ENCODE peak calls at places on chromosomes 16 and 17, in nine cellular contexts. P is prostate gland; R is CD8-positive, alpha-beta T cell; G is left ventricle myocardium inferior; X is AG09309; V is heart left ventricle; F is glutamatergic neuron; A is B cell; O is left lung. J is an unnamed sample.

GRCh38 chr16:3695610-3696369 is 21.5 kb downstream of the TRAP1 start:
- DNase-seq in P (no peak), R (no peak), G (no peak), X (no peak), V (peak; percentile 15), F (no peak), A (no peak), O (no peak), J (no peak)

GRCh38 chr16:87728026-87728425 is 37.8 kb downstream of the KLHDC4 start:
- DNase-seq in P (no peak), R (no peak), G (no peak), X (no peak), V (no peak), F (no peak), A (no peak), O (peak; percentile 3), J (no peak)

GRCh38 chr16:54370653-54371052 is 84.1 kb upstream of the IRX3 start:
- DNase-seq in P (no peak), R (no peak), G (peak; percentile 25), X (no peak), V (peak; percentile 71), F (no peak), A (no peak), O (peak; percentile 81), J (peak; percentile 13)

GRCh38 chr16:65769776-65770438 is 596.6 kb upstream of the CDH5 start:
- DNase-seq in P (no peak), R (no peak), G (no peak), X (no peak), V (no peak), F (no peak), A (no peak), O (no peak), J (no peak)

GRCh38 chr16:46743232-46743719 is 4.9 kb downstream of the MYLK3 start:
- DNase-seq in P (no peak), R (no peak), G (peak; percentile 46), X (no peak), V (peak; percentile 81), F (no peak), A (peak; percentile 60), O (no peak), J (peak; percentile 47)

GRCh38 chr16:80285089-80285488 is 255.7 kb upstream of the DYNLRB2 start:
- DNase-seq in P (no peak), R (no peak), G (no peak), X (no peak), V (no peak), F (no peak), A (no peak), O (no peak), J (no peak)

GRCh38 chr17:29682987-29683386 is 60.3 kb upstream of the CORO6 start:
- DNase-seq in P (no peak), R (no peak), G (no peak), X (no peak), V (no peak), F (no peak), A (no peak), O (no peak), J (no peak)

GRCh38 chr16:58506241-58507194 is 6.6 kb downstream of the NDRG4 start:
- DNase-seq in P (no peak), R (no peak), G (no peak), X (no peak), V (no peak), F (no peak), A (no peak), O (peak; percentile 74), J (no peak)

GRCh38 chr16:62068747-62069146 is 32.5 kb upstream of the CDH8 start:
- DNase-seq in P (no peak), R (no peak), G (no peak), X (no peak), V (no peak), F (no peak), A (no peak), O (no peak), J (no peak)
- TF ChIP-seq CTCF in P (no peak), R (no peak), G (no peak), X (no peak), V (no peak), F (no peak), A (no peak), O (no peak), J (no peak)

GRCh38 chr17:44362056-44362355 is 1.6 kb downstream of the FAM171A2 start:
- DNase-seq in P (no peak), R (no peak), G (no peak), X (no peak), V (no peak), F (no peak), A (no peak), O (no peak), J (no peak)

GRCh38 chr17:44361292-44362055 is 2.2 kb downstream of the FAM171A2 start:
- DNase-seq in P (no peak), R (no peak), G (no peak), X (no peak), V (no peak), F (no peak), A (no peak), O (peak; percentile 28), J (no peak)

GRCh38 chr17:44362964-44363612 is 565 bp downstream of the FAM171A2 start:
- DNase-seq in P (no peak), R (no peak), G (no peak), X (no peak), V (no peak), F (peak; percentile 52), A (peak; percentile 50), O (no peak), J (peak; percentile 24)

GRCh38 chr17:44362479-44362963 is 1.1 kb downstream of the FAM171A2 start:
- DNase-seq in P (no peak), R (no peak), G (no peak), X (no peak), V (no peak), F (no peak), A (no peak), O (no peak), J (no peak)

GRCh38 chr17:44363613-44364159 is at the start of gene FAM171A2:
- DNase-seq in P (no peak), R (peak; percentile 44), G (peak; percentile 60), X (no peak), V (peak; percentile 48), F (peak; percentile 86), A (peak; percentile 86), O (peak; percentile 95), J (no peak)
- TF ChIP-seq CTCF in P (peak; percentile 54), R (peak; percentile 89), G (peak; percentile 93), X (peak; percentile 45), V (peak; percentile 95), F (peak; percentile 85), A (peak; percentile 87), O (peak; percentile 78), J (peak; percentile 76)

GRCh38 chr17:38560503-38561318 is 45.0 kb downstream of the SRCIN1 start:
- DNase-seq in P (no peak), R (no peak), G (no peak), X (no peak), V (no peak), F (no peak), A (no peak), O (no peak), J (no peak)
- TF ChIP-seq CTCF in P (no peak), R (no peak), G (no peak), X (no peak), V (no peak), F (no peak), A (no peak), O (no peak), J (no peak)

GRCh38 chr17:17779015-17779611 is 57.7 kb downstream of the SREBF1 start:
- DNase-seq in P (no peak), R (no peak), G (no peak), X (no peak), V (peak; percentile 58), F (no peak), A (no peak), O (no peak), J (no peak)

GRCh38 chr17:17782425-17783120 is 54.2 kb downstream of the SREBF1 start:
- DNase-seq in P (no peak), R (no peak), G (no peak), X (no peak), V (no peak), F (peak; percentile 75), A (peak; percentile 44), O (no peak), J (peak; percentile 39)

GRCh38 chr17:17783121-17783824 is 53.5 kb downstream of the SREBF1 start:
- DNase-seq in P (peak; percentile 71), R (peak; percentile 24), G (peak; percentile 85), X (no peak), V (peak; percentile 82), F (peak; percentile 86), A (peak; percentile 53), O (no peak), J (peak; percentile 86)

GRCh38 chr17:17781591-17782424 is 55.0 kb downstream of the SREBF1 start:
- DNase-seq in P (peak; percentile 67), R (no peak), G (peak; percentile 85), X (no peak), V (peak; percentile 90), F (peak; percentile 84), A (peak; percentile 52), O (no peak), J (peak; percentile 85)

GRCh38 chr17:17780941-17781590 is 55.7 kb downstream of the SREBF1 start:
- DNase-seq in P (no peak), R (no peak), G (no peak), X (no peak), V (no peak), F (no peak), A (no peak), O (no peak), J (no peak)
- TF ChIP-seq CTCF in P (peak; percentile 19), R (no peak), G (no peak), X (peak; percentile 32), V (peak; percentile 22), F (no peak), A (no peak), O (no peak), J (peak; percentile 9)